ENCODE peak calls at places on chromosomes 7 and 10, in five cellular contexts. Q is pancreas, N is PC-3, X is spleen, H is Panc1. R is an unnamed sample.

GRCh38 chr10:114538544-114538906 is 119.5 kb downstream of the ABLIM1 start:
- DNase-seq in Q (no peak), N (no peak), X (no peak), H (no peak), R (no peak)

GRCh38 chr7:81267508-81267907 is 348.7 kb upstream of the SEMA3C start:
- DNase-seq in Q (peak; percentile 31), N (peak; percentile 64), X (no peak), H (no peak), R (peak; percentile 38)

GRCh38 chr10:88565072-88565471 is 18.0 kb downstream of the RNLS start:
- DNase-seq in Q (no peak), N (no peak), X (no peak), H (no peak), R (no peak)

GRCh38 chr7:43058271-43059066 is 54.0 kb upstream of the HECW1 start:
- DNase-seq in Q (no peak), N (no peak), X (no peak), H (no peak), R (no peak)

GRCh38 chr10:132209130-132209529 is 22.4 kb downstream of the DPYSL4 start:
- DNase-seq in Q (no peak), N (peak; percentile 19), X (no peak), H (no peak), R (no peak)

GRCh38 chr7:132655071-132655761 is 78.9 kb upstream of the PLXNA4 start:
- DNase-seq in Q (no peak), N (no peak), X (peak; percentile 80), H (no peak), R (no peak)

GRCh38 chr7:100367676-100368613 is 5.3 kb upstream of the PILRA start:
- DNase-seq in Q (no peak), N (no peak), X (peak; percentile 92), H (no peak), R (no peak)

GRCh38 chr7:46432666-46433065 is 511.6 kb upstream of the IGFBP3 start:
- DNase-seq in Q (no peak), N (peak; percentile 88), X (no peak), H (no peak), R (no peak)

GRCh38 chr7:116584721-116585120 is 59.9 kb downstream of the CAV1 start:
- DNase-seq in Q (no peak), N (no peak), X (no peak), H (no peak), R (no peak)

GRCh38 chr7:258476-259190 is 31.3 kb upstream of the FOXL3 start:
- DNase-seq in Q (no peak), N (no peak), X (peak; percentile 64), H (no peak), R (no peak)

DNA sequence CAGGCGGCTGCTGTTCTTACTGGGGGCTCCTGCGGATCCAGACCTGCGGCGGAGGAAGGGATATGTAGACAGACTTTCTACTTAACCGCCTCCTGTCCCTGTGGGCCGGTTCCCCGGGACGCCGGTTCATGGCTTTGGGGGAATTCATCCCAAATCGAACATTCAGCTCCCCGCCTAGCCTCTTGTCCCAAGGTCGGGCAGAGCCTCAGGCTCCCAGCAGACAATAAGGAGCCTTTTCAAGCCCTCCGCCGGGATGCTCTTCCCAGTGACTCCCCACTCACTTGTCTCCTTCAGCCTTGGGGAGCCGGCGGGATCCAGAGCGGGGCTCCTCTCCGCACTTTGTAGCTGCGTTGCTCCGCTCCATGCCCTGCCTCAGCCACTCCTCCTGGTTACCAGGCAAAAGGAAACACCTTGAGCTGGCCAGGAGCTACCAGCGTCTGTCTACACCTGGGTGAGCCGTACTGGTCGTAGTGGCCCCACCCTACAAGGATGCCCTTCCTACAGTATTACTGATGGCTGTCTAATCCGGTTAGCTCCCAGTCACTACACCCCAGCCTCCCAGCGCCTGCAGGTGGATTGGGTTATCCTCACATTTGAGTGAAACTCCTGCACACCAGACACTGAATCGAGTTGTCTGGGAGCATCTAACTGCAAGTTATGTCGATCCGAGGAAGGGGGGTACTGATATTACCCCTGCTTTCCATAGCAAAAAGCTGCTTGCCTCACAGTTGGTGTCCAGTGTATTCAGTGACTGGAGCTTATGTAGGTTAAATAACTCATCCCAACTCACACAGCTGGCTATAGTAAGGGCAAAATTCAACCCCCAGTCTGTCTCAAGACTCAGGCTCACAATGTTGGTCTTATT is at the start of gene C10orf95:
- DNase-seq in Q (peak; percentile 37), N (peak; percentile 41), X (peak; percentile 81), H (no peak), R (no peak)
- H3K27ac ChIP-seq in Q (peak within 1 kb of the TSS; percentile 84), N (no peak within 1 kb of the TSS), X (peak within 1 kb of the TSS; percentile 86), H (peak within 1 kb of the TSS; percentile 60), R (no peak within 1 kb of the TSS)

GRCh38 chr10:66277481-66277880 is 648.4 kb upstream of the LRRTM3 start:
- DNase-seq in Q (no peak), N (peak; percentile 47), X (no peak), H (no peak), R (no peak)
- TF ChIP-seq CTCF in Q (no peak), N (peak; percentile 87), X (no peak), H (peak; percentile 21), R (peak; percentile 32)

DNA sequence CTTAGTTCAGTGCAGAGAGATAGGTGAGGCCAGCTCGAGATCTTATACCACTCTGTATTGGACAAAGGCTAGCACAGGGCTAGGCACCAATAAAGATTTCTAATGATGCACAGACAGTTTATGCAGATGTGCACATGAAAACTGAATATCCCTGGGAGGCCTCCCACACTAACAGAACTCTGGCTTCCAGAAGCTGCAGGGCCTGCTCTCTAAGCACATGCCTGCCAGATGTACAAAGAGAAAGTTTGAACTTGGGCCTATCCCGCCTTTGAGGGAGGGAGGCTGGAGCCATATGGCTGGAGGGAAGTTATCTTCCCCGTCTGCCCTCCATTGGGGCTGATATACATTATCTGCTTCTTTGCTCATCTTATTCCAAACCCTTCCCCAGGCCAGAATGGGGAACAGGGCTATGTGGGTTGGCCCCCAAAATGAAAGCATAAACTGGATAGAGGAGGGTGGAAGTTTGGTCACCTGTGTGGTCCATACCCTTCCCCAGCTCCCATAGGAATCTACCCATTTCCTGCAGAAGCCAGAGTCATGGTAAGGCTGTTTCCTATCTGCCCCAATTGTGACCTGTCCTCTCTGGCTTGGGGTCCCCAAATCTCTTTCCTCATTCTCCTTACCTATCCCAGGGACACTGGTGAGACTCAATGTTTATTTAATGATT is 3.8 kb downstream of the KAZALD1 start:
- DNase-seq in Q (no peak), N (no peak), X (no peak), H (no peak), R (no peak)
- H3K4me3 ChIP-seq in Q (peak overlapping the region; percentile 62), N (peak overlapping the region; percentile 72), X (peak overlapping the region; percentile 58), H (peak overlapping the region; percentile 64), R (peak overlapping the region; percentile 65)

GRCh38 chr7:155377071-155377836 is 79.6 kb downstream of the INSIG1 start:
- DNase-seq in Q (no peak), N (no peak), X (no peak), H (no peak), R (no peak)
- H3K27ac ChIP-seq in Q (no peak overlapping the region), N (no peak overlapping the region), X (no peak overlapping the region), H (no peak overlapping the region), R (no peak overlapping the region)

GRCh38 chr7:6553460-6554044 is 2.3 kb upstream of the GRID2IP start:
- DNase-seq in Q (no peak), N (no peak), X (no peak), H (no peak), R (no peak)
- TF ChIP-seq CTCF in Q (no peak), N (no peak), X (no peak), H (no peak), R (peak; percentile 3)